ENCODE peak calls at places on chromosomes 6 and 20, in eight cellular contexts. One of them, this sample, is unnamed.
A peak's percentile ranks its signal among the peaks of the same experiment; 100 is the strongest.

GRCh38 chr6:70601014-70601413 is 34.3 kb downstream of the SDHAF4 start:
- DNase-seq in osteocyte: no peak
- DNase-seq in Calu3: no peak
- DNase-seq in breast epithelium: no peak
- DNase-seq in upper lobe of right lung: no peak
- DNase-seq in type B pancreatic cell: no peak
- DNase-seq in fibroblast of mammary gland: no peak
- DNase-seq in cardiac fibroblast: no peak
- DNase-seq in this sample: no peak

GRCh38 chr6:9233686-9234085 is 798.3 kb upstream of the SLC35B3 start:
- DNase-seq in osteocyte: no peak
- DNase-seq in Calu3: no peak
- DNase-seq in breast epithelium: no peak
- DNase-seq in upper lobe of right lung: no peak
- DNase-seq in type B pancreatic cell: no peak
- DNase-seq in fibroblast of mammary gland: no peak
- DNase-seq in cardiac fibroblast: no peak
- DNase-seq in this sample: no peak

GRCh38 chr20:52105573-52106422 is 85.8 kb downstream of the ZFP64 start:
- DNase-seq in osteocyte: no peak
- DNase-seq in Calu3: no peak
- DNase-seq in breast epithelium: no peak
- DNase-seq in upper lobe of right lung: no peak
- DNase-seq in type B pancreatic cell: no peak
- DNase-seq in fibroblast of mammary gland: peak; percentile 49
- DNase-seq in cardiac fibroblast: peak; percentile 27
- DNase-seq in this sample: peak; percentile 31

GRCh38 chr6:11143394-11144371 is 32.2 kb upstream of the ERVFRD-1 start:
- DNase-seq in osteocyte: no peak
- DNase-seq in Calu3: peak; percentile 72
- DNase-seq in breast epithelium: no peak
- DNase-seq in upper lobe of right lung: peak; percentile 74
- DNase-seq in type B pancreatic cell: no peak
- DNase-seq in fibroblast of mammary gland: peak; percentile 94
- DNase-seq in cardiac fibroblast: peak; percentile 88
- DNase-seq in this sample: no peak

GRCh38 chr6:5121956-5122355 is 36.8 kb downstream of the PPP1R3G start:
- DNase-seq in osteocyte: no peak
- DNase-seq in Calu3: no peak
- DNase-seq in breast epithelium: no peak
- DNase-seq in upper lobe of right lung: no peak
- DNase-seq in type B pancreatic cell: no peak
- DNase-seq in fibroblast of mammary gland: no peak
- DNase-seq in cardiac fibroblast: no peak
- DNase-seq in this sample: no peak

GRCh38 chr6:53014744-53015143 is 19.7 kb upstream of the GSTA4 start:
- DNase-seq in osteocyte: no peak
- DNase-seq in Calu3: no peak
- DNase-seq in breast epithelium: no peak
- DNase-seq in upper lobe of right lung: no peak
- DNase-seq in type B pancreatic cell: no peak
- DNase-seq in fibroblast of mammary gland: no peak
- DNase-seq in cardiac fibroblast: peak; percentile 35
- DNase-seq in this sample: no peak

GRCh38 chr6:4894049-4894448 is 109.8 kb downstream of the RPP40 start:
- DNase-seq in osteocyte: no peak
- DNase-seq in Calu3: no peak
- DNase-seq in breast epithelium: no peak
- DNase-seq in upper lobe of right lung: no peak
- DNase-seq in type B pancreatic cell: no peak
- DNase-seq in fibroblast of mammary gland: no peak
- DNase-seq in cardiac fibroblast: no peak
- DNase-seq in this sample: no peak

GRCh38 chr6:44223471-44224153 is at the start of gene SLC29A1:
- DNase-seq in osteocyte: no peak
- DNase-seq in Calu3: peak; percentile 91
- DNase-seq in breast epithelium: peak; percentile 80
- DNase-seq in upper lobe of right lung: peak; percentile 91
- DNase-seq in type B pancreatic cell: no peak
- DNase-seq in fibroblast of mammary gland: no peak
- DNase-seq in cardiac fibroblast: peak; percentile 42
- DNase-seq in this sample: peak; percentile 80

GRCh38 chr6:26412225-26412624 is 10.2 kb downstream of the BTN3A1 start:
- DNase-seq in osteocyte: no peak
- DNase-seq in Calu3: no peak
- DNase-seq in breast epithelium: no peak
- DNase-seq in upper lobe of right lung: no peak
- DNase-seq in type B pancreatic cell: no peak
- DNase-seq in fibroblast of mammary gland: no peak
- DNase-seq in cardiac fibroblast: no peak
- DNase-seq in this sample: no peak

GRCh38 chr6:51292659-51293058 is 474.0 kb downstream of the TFAP2B start:
- DNase-seq in osteocyte: no peak
- DNase-seq in Calu3: no peak
- DNase-seq in breast epithelium: no peak
- DNase-seq in upper lobe of right lung: no peak
- DNase-seq in type B pancreatic cell: no peak
- DNase-seq in fibroblast of mammary gland: peak; percentile 7
- DNase-seq in cardiac fibroblast: no peak
- DNase-seq in this sample: no peak

DNA sequence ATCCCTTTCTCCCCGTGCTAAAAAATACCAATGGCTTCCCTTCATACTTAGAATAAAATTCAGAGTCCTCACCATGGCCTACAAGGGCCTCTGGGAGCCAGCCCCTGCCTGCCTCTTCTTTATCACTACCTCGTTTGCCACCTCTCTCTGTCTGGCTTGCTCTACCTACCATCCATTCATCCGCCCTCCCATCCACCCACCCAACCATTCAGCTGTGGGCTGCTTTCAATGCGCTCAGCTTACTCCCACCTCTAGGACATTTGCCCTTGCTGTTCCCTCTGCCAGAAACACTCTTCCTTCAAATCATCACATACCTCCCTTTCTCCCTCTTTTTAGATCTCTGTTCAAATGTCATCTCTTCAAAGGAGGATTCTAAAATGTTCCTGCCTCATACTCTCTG is 44.4 kb downstream of the PACSIN1 start:
- DNase-seq in osteocyte: no peak
- DNase-seq in Calu3: no peak
- DNase-seq in breast epithelium: no peak
- DNase-seq in upper lobe of right lung: peak; percentile 18
- DNase-seq in type B pancreatic cell: no peak
- DNase-seq in fibroblast of mammary gland: no peak
- DNase-seq in cardiac fibroblast: no peak
- DNase-seq in this sample: no peak
- TF ChIP-seq CTCF in osteocyte: no peak
- TF ChIP-seq CTCF in Calu3: no peak
- TF ChIP-seq CTCF in breast epithelium: no peak
- TF ChIP-seq CTCF in upper lobe of right lung: no peak
- TF ChIP-seq CTCF in type B pancreatic cell: no peak
- TF ChIP-seq CTCF in fibroblast of mammary gland: no peak
- TF ChIP-seq CTCF in cardiac fibroblast: no peak
- TF ChIP-seq CTCF in this sample: no peak

DNA sequence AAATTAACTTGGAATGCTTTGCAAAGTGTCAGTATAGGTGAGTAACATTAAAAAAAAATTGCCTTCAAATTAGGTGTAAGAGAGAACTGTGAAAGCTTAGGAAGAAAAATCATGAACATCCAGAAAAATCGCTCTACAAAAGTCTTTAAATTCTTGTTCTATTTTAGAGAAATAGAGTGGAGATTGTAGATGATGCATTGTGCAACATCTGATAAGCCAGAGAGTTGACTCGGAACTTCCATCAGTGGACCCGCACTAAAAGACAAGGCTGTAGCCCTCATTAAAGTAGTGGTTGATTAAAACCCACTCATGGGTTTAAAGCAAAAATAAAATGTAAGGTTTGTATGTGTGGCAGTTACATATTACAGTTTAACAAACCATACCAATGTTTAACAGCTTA is 35.8 kb downstream of the MAP3K4 start:
- DNase-seq in osteocyte: no peak
- DNase-seq in Calu3: no peak
- DNase-seq in breast epithelium: no peak
- DNase-seq in upper lobe of right lung: no peak
- DNase-seq in type B pancreatic cell: no peak
- DNase-seq in fibroblast of mammary gland: no peak
- DNase-seq in cardiac fibroblast: no peak
- DNase-seq in this sample: no peak
- TF ChIP-seq CTCF in osteocyte: no peak
- TF ChIP-seq CTCF in Calu3: no peak
- TF ChIP-seq CTCF in breast epithelium: no peak
- TF ChIP-seq CTCF in upper lobe of right lung: no peak
- TF ChIP-seq CTCF in type B pancreatic cell: no peak
- TF ChIP-seq CTCF in fibroblast of mammary gland: no peak
- TF ChIP-seq CTCF in cardiac fibroblast: no peak
- TF ChIP-seq CTCF in this sample: no peak

GRCh38 chr6:112622036-112622435 is 274.9 kb downstream of the RFPL4B start:
- DNase-seq in osteocyte: no peak
- DNase-seq in Calu3: no peak
- DNase-seq in breast epithelium: no peak
- DNase-seq in upper lobe of right lung: no peak
- DNase-seq in type B pancreatic cell: no peak
- DNase-seq in fibroblast of mammary gland: no peak
- DNase-seq in cardiac fibroblast: no peak
- DNase-seq in this sample: no peak

GRCh38 chr6:112620832-112621569 is 273.9 kb downstream of the RFPL4B start:
- DNase-seq in osteocyte: no peak
- DNase-seq in Calu3: no peak
- DNase-seq in breast epithelium: no peak
- DNase-seq in upper lobe of right lung: no peak
- DNase-seq in type B pancreatic cell: no peak
- DNase-seq in fibroblast of mammary gland: peak; percentile 48
- DNase-seq in cardiac fibroblast: peak; percentile 63
- DNase-seq in this sample: no peak

DNA sequence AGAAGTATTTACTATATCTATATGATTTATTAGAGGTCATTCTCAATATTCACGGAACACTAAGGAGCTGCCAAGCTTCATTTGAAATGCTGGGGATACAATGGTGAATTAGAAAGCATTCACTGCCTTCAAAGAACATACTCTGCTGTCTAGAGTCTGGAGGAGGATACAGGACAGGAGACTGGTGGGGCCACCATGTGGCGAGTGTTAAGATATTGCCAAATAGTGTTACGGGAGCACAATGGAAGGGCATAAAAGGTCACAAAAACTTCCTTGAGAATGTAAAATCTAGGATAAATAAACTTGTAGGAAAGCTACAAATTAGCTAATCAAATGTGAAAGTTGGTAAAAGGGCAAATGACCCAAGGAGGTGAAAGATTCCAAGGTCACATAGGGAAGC is 271.7 kb downstream of the RFPL4B start:
- DNase-seq in osteocyte: no peak
- DNase-seq in Calu3: peak; percentile 5
- DNase-seq in breast epithelium: no peak
- DNase-seq in upper lobe of right lung: no peak
- DNase-seq in type B pancreatic cell: no peak
- DNase-seq in fibroblast of mammary gland: peak; percentile 14
- DNase-seq in cardiac fibroblast: no peak
- DNase-seq in this sample: peak; percentile 39
- TF ChIP-seq CTCF in osteocyte: peak; percentile 11
- TF ChIP-seq CTCF in Calu3: no peak
- TF ChIP-seq CTCF in breast epithelium: no peak
- TF ChIP-seq CTCF in upper lobe of right lung: no peak
- TF ChIP-seq CTCF in type B pancreatic cell: peak; percentile 64
- TF ChIP-seq CTCF in fibroblast of mammary gland: no peak
- TF ChIP-seq CTCF in cardiac fibroblast: no peak
- TF ChIP-seq CTCF in this sample: no peak

GRCh38 chr6:33418690-33419291 is 884 bp upstream of the CUTA start:
- DNase-seq in osteocyte: no peak
- DNase-seq in Calu3: no peak
- DNase-seq in breast epithelium: no peak
- DNase-seq in upper lobe of right lung: no peak
- DNase-seq in type B pancreatic cell: no peak
- DNase-seq in fibroblast of mammary gland: peak; percentile 34
- DNase-seq in cardiac fibroblast: peak; percentile 41
- DNase-seq in this sample: no peak
- TF ChIP-seq CTCF in osteocyte: no peak
- TF ChIP-seq CTCF in Calu3: peak; percentile 3
- TF ChIP-seq CTCF in breast epithelium: no peak
- TF ChIP-seq CTCF in upper lobe of right lung: no peak
- TF ChIP-seq CTCF in type B pancreatic cell: no peak
- TF ChIP-seq CTCF in fibroblast of mammary gland: no peak
- TF ChIP-seq CTCF in cardiac fibroblast: no peak
- TF ChIP-seq CTCF in this sample: no peak

GRCh38 chr6:41000248-41000647 is 38.8 kb downstream of the UNC5CL start:
- DNase-seq in osteocyte: no peak
- DNase-seq in Calu3: peak; percentile 36
- DNase-seq in breast epithelium: no peak
- DNase-seq in upper lobe of right lung: no peak
- DNase-seq in type B pancreatic cell: no peak
- DNase-seq in fibroblast of mammary gland: no peak
- DNase-seq in cardiac fibroblast: no peak
- DNase-seq in this sample: no peak

GRCh38 chr6:40997256-40997957 is 41.6 kb downstream of the UNC5CL start:
- DNase-seq in osteocyte: no peak
- DNase-seq in Calu3: peak; percentile 68
- DNase-seq in breast epithelium: no peak
- DNase-seq in upper lobe of right lung: no peak
- DNase-seq in type B pancreatic cell: no peak
- DNase-seq in fibroblast of mammary gland: peak; percentile 34
- DNase-seq in cardiac fibroblast: peak; percentile 74
- DNase-seq in this sample: peak; percentile 28

GRCh38 chr6:41002168-41002567 is 36.9 kb downstream of the UNC5CL start:
- DNase-seq in osteocyte: peak; percentile 38
- DNase-seq in Calu3: no peak
- DNase-seq in breast epithelium: no peak
- DNase-seq in upper lobe of right lung: no peak
- DNase-seq in type B pancreatic cell: no peak
- DNase-seq in fibroblast of mammary gland: no peak
- DNase-seq in cardiac fibroblast: no peak
- DNase-seq in this sample: no peak

GRCh38 chr6:40998661-40999060 is 40.4 kb downstream of the UNC5CL start:
- DNase-seq in osteocyte: no peak
- DNase-seq in Calu3: no peak
- DNase-seq in breast epithelium: no peak
- DNase-seq in upper lobe of right lung: no peak
- DNase-seq in type B pancreatic cell: no peak
- DNase-seq in fibroblast of mammary gland: no peak
- DNase-seq in cardiac fibroblast: peak; percentile 4
- DNase-seq in this sample: no peak

GRCh38 chr6:40999498-41000070 is 39.4 kb downstream of the UNC5CL start:
- DNase-seq in osteocyte: no peak
- DNase-seq in Calu3: peak; percentile 62
- DNase-seq in breast epithelium: no peak
- DNase-seq in upper lobe of right lung: no peak
- DNase-seq in type B pancreatic cell: no peak
- DNase-seq in fibroblast of mammary gland: peak; percentile 74
- DNase-seq in cardiac fibroblast: peak; percentile 78
- DNase-seq in this sample: peak; percentile 66
- TF ChIP-seq CTCF in osteocyte: peak; percentile 17
- TF ChIP-seq CTCF in Calu3: no peak
- TF ChIP-seq CTCF in breast epithelium: no peak
- TF ChIP-seq CTCF in upper lobe of right lung: peak; percentile 42
- TF ChIP-seq CTCF in type B pancreatic cell: peak; percentile 63
- TF ChIP-seq CTCF in fibroblast of mammary gland: peak; percentile 53
- TF ChIP-seq CTCF in cardiac fibroblast: peak; percentile 44
- TF ChIP-seq CTCF in this sample: no peak

GRCh38 chr6:82178084-82178758 is 69.3 kb downstream of the IBTK start:
- DNase-seq in osteocyte: no peak
- DNase-seq in Calu3: no peak
- DNase-seq in breast epithelium: no peak
- DNase-seq in upper lobe of right lung: no peak
- DNase-seq in type B pancreatic cell: no peak
- DNase-seq in fibroblast of mammary gland: peak; percentile 70
- DNase-seq in cardiac fibroblast: peak; percentile 65
- DNase-seq in this sample: no peak
- TF ChIP-seq CTCF in osteocyte: peak; percentile 71
- TF ChIP-seq CTCF in Calu3: no peak
- TF ChIP-seq CTCF in breast epithelium: peak; percentile 32
- TF ChIP-seq CTCF in upper lobe of right lung: peak; percentile 40
- TF ChIP-seq CTCF in type B pancreatic cell: peak; percentile 70
- TF ChIP-seq CTCF in fibroblast of mammary gland: peak; percentile 77
- TF ChIP-seq CTCF in cardiac fibroblast: peak; percentile 59
- TF ChIP-seq CTCF in this sample: no peak

GRCh38 chr6:30981942-30982772 is 1.4 kb upstream of the MUC21 start:
- DNase-seq in osteocyte: no peak
- DNase-seq in Calu3: peak; percentile 58
- DNase-seq in breast epithelium: no peak
- DNase-seq in upper lobe of right lung: no peak
- DNase-seq in type B pancreatic cell: no peak
- DNase-seq in fibroblast of mammary gland: peak; percentile 84
- DNase-seq in cardiac fibroblast: peak; percentile 75
- DNase-seq in this sample: peak; percentile 7
- TF ChIP-seq CTCF in osteocyte: no peak
- TF ChIP-seq CTCF in Calu3: no peak
- TF ChIP-seq CTCF in breast epithelium: peak; percentile 13
- TF ChIP-seq CTCF in upper lobe of right lung: peak; percentile 25
- TF ChIP-seq CTCF in type B pancreatic cell: peak; percentile 61
- TF ChIP-seq CTCF in fibroblast of mammary gland: peak; percentile 35
- TF ChIP-seq CTCF in cardiac fibroblast: peak; percentile 51
- TF ChIP-seq CTCF in this sample: no peak